ENCODE peak calls at places on chromosomes 3 and 15, in nine cellular contexts. E, K, W, C, T, F, J, H and L are unnamed samples.

GRCh38 chr3:4417449-4417848 is 49.6 kb downstream of the SUMF1 start:
- DNase-seq in E (peak; percentile 74), K (no peak), W (no peak), C (no peak), T (no peak), F (no peak), J (no peak), H (no peak), L (no peak)

GRCh38 chr3:186461141-186461540 is 83.0 kb downstream of the CRYGS start:
- DNase-seq in E (peak; percentile 62), K (peak; percentile 37), W (no peak), C (no peak), T (no peak), F (no peak), J (no peak), H (peak; percentile 38), L (no peak)

GRCh38 chr3:139654637-139655365 is 23.0 kb downstream of the NMNAT3 start:
- DNase-seq in E (no peak), K (no peak), W (no peak), C (no peak), T (no peak), F (peak; percentile 41), J (no peak), H (no peak), L (no peak)

GRCh38 chr3:191523099-191523498 is 62.1 kb downstream of the PYDC2 start:
- DNase-seq in E (no peak), K (no peak), W (no peak), C (no peak), T (no peak), F (no peak), J (no peak), H (no peak), L (no peak)

GRCh38 chr3:9932535-9932842 is 1.1 kb upstream of the CRELD1 start:
- DNase-seq in E (no peak), K (no peak), W (no peak), C (no peak), T (no peak), F (no peak), J (no peak), H (no peak), L (no peak)

GRCh38 chr3:146163584-146163983 is 2.6 kb upstream of the PLOD2 start:
- DNase-seq in E (peak; percentile 66), K (no peak), W (no peak), C (no peak), T (no peak), F (peak; percentile 89), J (no peak), H (peak; percentile 98), L (no peak)

GRCh38 chr3:134427400-134428111 is 53.3 kb upstream of the AMOTL2 start:
- DNase-seq in E (peak; percentile 100), K (peak; percentile 100), W (no peak), C (no peak), T (no peak), F (peak; percentile 96), J (no peak), H (peak; percentile 100), L (peak; percentile 27)

GRCh38 chr15:78211189-78211921 is 23.0 kb downstream of the ACSBG1 start:
- DNase-seq in E (no peak), K (no peak), W (no peak), C (no peak), T (no peak), F (no peak), J (no peak), H (no peak), L (no peak)

GRCh38 chr3:55405436-55405835 is 81.7 kb downstream of the WNT5A start:
- DNase-seq in E (no peak), K (no peak), W (no peak), C (no peak), T (no peak), F (no peak), J (no peak), H (no peak), L (no peak)

GRCh38 chr3:112593258-112593657 is 31.4 kb downstream of the SLC35A5 start:
- DNase-seq in E (no peak), K (no peak), W (no peak), C (no peak), T (no peak), F (no peak), J (no peak), H (no peak), L (no peak)

GRCh38 chr3:45168451-45168850 is 22.3 kb upstream of the CDCP1 start:
- DNase-seq in E (no peak), K (no peak), W (no peak), C (no peak), T (no peak), F (no peak), J (no peak), H (no peak), L (no peak)

GRCh38 chr15:35311607-35312006 is 226.5 kb upstream of the NANOGP8 start:
- DNase-seq in E (no peak), K (no peak), W (no peak), C (no peak), T (no peak), F (no peak), J (no peak), H (no peak), L (no peak)

GRCh38 chr3:6216135-6216792 is 644.7 kb upstream of the GRM7 start:
- DNase-seq in E (no peak), K (no peak), W (no peak), C (no peak), T (no peak), F (no peak), J (no peak), H (no peak), L (no peak)

GRCh38 chr3:12158387-12159226 is at the start of gene TIMP4:
- DNase-seq in E (peak; percentile 51), K (no peak), W (no peak), C (no peak), T (no peak), F (peak; percentile 51), J (no peak), H (no peak), L (peak; percentile 46)

GRCh38 chr3:133023301-133023830 is 14.8 kb upstream of the TMEM108 start:
- DNase-seq in E (no peak), K (no peak), W (no peak), C (no peak), T (no peak), F (no peak), J (no peak), H (no peak), L (no peak)

GRCh38 chr3:94004301-94004910 is 24.0 kb downstream of the STX19 start:
- DNase-seq in E (peak; percentile 37), K (peak; percentile 34), W (no peak), C (no peak), T (no peak), F (peak; percentile 23), J (peak; percentile 9), H (peak; percentile 19), L (no peak)